ENCODE peak calls at places on chromosomes 7 and 10, in seven cellular contexts. W, I, B, D, U, M and L are unnamed samples.

GRCh38 chr7:44064791-44065430 is 456 bp downstream of the PGAM2 start:
- DNase-seq in W (no peak), I (no peak), B (peak; percentile 35), D (peak; percentile 41), U (no peak), M (peak; percentile 35), L (no peak)

GRCh38 chr10:128631801-128632241 is 505.6 kb upstream of the MKI67 start:
- DNase-seq in W (no peak), I (no peak), B (no peak), D (peak; percentile 57), U (no peak), M (no peak), L (no peak)

GRCh38 chr10:34854147-34854601 is 39.1 kb upstream of the PARD3 start:
- DNase-seq in W (peak; percentile 23), I (no peak), B (no peak), D (peak; percentile 70), U (no peak), M (no peak), L (no peak)

GRCh38 chr10:24849537-24850299 is 102.7 kb downstream of the PRTFDC1 start:
- DNase-seq in W (no peak), I (peak; percentile 55), B (no peak), D (no peak), U (no peak), M (no peak), L (no peak)

GRCh38 chr10:20624642-20625041 is 272.5 kb downstream of the NEBL start:
- DNase-seq in W (no peak), I (no peak), B (no peak), D (peak; percentile 47), U (no peak), M (no peak), L (no peak)

GRCh38 chr7:121313220-121313792 is 15.5 kb upstream of the WNT16 start:
- DNase-seq in W (peak; percentile 49), I (peak; percentile 22), B (no peak), D (peak; percentile 24), U (no peak), M (no peak), L (no peak)

GRCh38 chr10:124285587-124286527 is 132.9 kb downstream of the OAT start:
- DNase-seq in W (no peak), I (no peak), B (no peak), D (peak; percentile 17), U (no peak), M (no peak), L (no peak)

GRCh38 chr7:128790297-128791037 is 1.3 kb upstream of the CCDC136 start:
- DNase-seq in W (peak; percentile 29), I (no peak), B (no peak), D (no peak), U (no peak), M (no peak), L (peak; percentile 40)

GRCh38 chr10:112649492-112650152 is 202.6 kb downstream of the VTI1A start:
- DNase-seq in W (no peak), I (no peak), B (no peak), D (peak; percentile 52), U (no peak), M (no peak), L (no peak)

GRCh38 chr7:117686311-117686935 is 186.8 kb downstream of the CTTNBP2 start:
- DNase-seq in W (no peak), I (no peak), B (no peak), D (no peak), U (no peak), M (no peak), L (no peak)

GRCh38 chr7:117737882-117738281 is 135.4 kb downstream of the CTTNBP2 start:
- DNase-seq in W (no peak), I (no peak), B (peak; percentile 20), D (no peak), U (no peak), M (no peak), L (no peak)

GRCh38 chr7:128113839-128114238 is 82.6 kb upstream of the LRRC4 start:
- DNase-seq in W (no peak), I (no peak), B (no peak), D (no peak), U (no peak), M (no peak), L (no peak)

GRCh38 chr10:3785849-3786290 is 861 bp upstream of the KLF6 start:
- DNase-seq in W (peak; percentile 51), I (peak; percentile 58), B (peak; percentile 60), D (peak; percentile 67), U (peak; percentile 64), M (peak; percentile 59), L (peak; percentile 45)

GRCh38 chr10:5956146-5956914 is 21.0 kb downstream of the IL15RA start:
- DNase-seq in W (no peak), I (no peak), B (no peak), D (no peak), U (peak; percentile 13), M (no peak), L (no peak)

GRCh38 chr10:72353963-72354355 is 760 bp downstream of the DNAJB12 start:
- DNase-seq in W (no peak), I (no peak), B (peak; percentile 53), D (peak; percentile 68), U (peak; percentile 63), M (no peak), L (no peak)

GRCh38 chr10:88682491-88682890 is 18.2 kb downstream of the LIPF start:
- DNase-seq in W (no peak), I (no peak), B (no peak), D (no peak), U (no peak), M (no peak), L (no peak)

GRCh38 chr10:12685261-12685861 is 316.2 kb downstream of the CCDC3 start:
- DNase-seq in W (no peak), I (no peak), B (no peak), D (no peak), U (no peak), M (no peak), L (no peak)

GRCh38 chr7:117458977-117459583 is 20.7 kb upstream of the CFTR start:
- DNase-seq in W (peak; percentile 43), I (no peak), B (no peak), D (peak; percentile 47), U (no peak), M (no peak), L (no peak)

GRCh38 chr7:45670227-45670626 is 96.1 kb downstream of the ADCY1 start:
- DNase-seq in W (no peak), I (no peak), B (no peak), D (no peak), U (no peak), M (no peak), L (no peak)

GRCh38 chr7:30684351-30684750 is 2.1 kb upstream of the CRHR2 start:
- DNase-seq in W (no peak), I (no peak), B (peak; percentile 68), D (no peak), U (no peak), M (no peak), L (no peak)

GRCh38 chr10:132577350-132578005 is 39.9 kb downstream of the INPP5A start:
- DNase-seq in W (no peak), I (no peak), B (no peak), D (peak; percentile 13), U (peak; percentile 63), M (no peak), L (no peak)

GRCh38 chr10:110872145-110872983 is 636 bp downstream of the PDCD4 start:
- DNase-seq in W (peak; percentile 72), I (peak; percentile 75), B (peak; percentile 80), D (peak; percentile 89), U (peak; percentile 83), M (peak; percentile 71), L (peak; percentile 87)

GRCh38 chr10:79982861-79983260 is 34.0 kb upstream of the SFTPD start:
- DNase-seq in W (peak; percentile 45), I (no peak), B (no peak), D (no peak), U (no peak), M (no peak), L (no peak)

GRCh38 chr10:131652416-131652815 is 248.4 kb upstream of the PPP2R2D start:
- DNase-seq in W (no peak), I (no peak), B (no peak), D (no peak), U (no peak), M (no peak), L (no peak)

GRCh38 chr10:6204341-6205191 is 1.8 kb downstream of the PFKFB3 start:
- DNase-seq in W (no peak), I (peak; percentile 43), B (peak; percentile 51), D (peak; percentile 94), U (peak; percentile 77), M (no peak), L (no peak)

GRCh38 chr10:103443475-103444185 is 8.5 kb downstream of the CALHM2 start:
- DNase-seq in W (no peak), I (no peak), B (no peak), D (no peak), U (no peak), M (no peak), L (no peak)

GRCh38 chr10:116417821-116418220 is 9.8 kb upstream of the PNLIPRP3 start:
- DNase-seq in W (no peak), I (no peak), B (no peak), D (peak; percentile 36), U (no peak), M (no peak), L (no peak)

GRCh38 chr7:12722720-12723241 is 35.3 kb downstream of the ARL4A start:
- DNase-seq in W (no peak), I (no peak), B (no peak), D (no peak), U (no peak), M (no peak), L (no peak)

GRCh38 chr10:71274901-71275796 is 43.9 kb upstream of the SLC29A3 start:
- DNase-seq in W (no peak), I (no peak), B (no peak), D (no peak), U (no peak), M (no peak), L (no peak)

GRCh38 chr7:23383225-23383624 is 84.1 kb downstream of the MALSU1 start:
- DNase-seq in W (no peak), I (no peak), B (no peak), D (peak; percentile 16), U (no peak), M (no peak), L (no peak)

GRCh38 chr10:87860156-87860795 is 3.1 kb downstream of the KLLN start:
- DNase-seq in W (peak; percentile 53), I (no peak), B (no peak), D (peak; percentile 66), U (no peak), M (no peak), L (peak; percentile 54)

GRCh38 chr10:133059093-133059470 is 28.6 kb upstream of the ADGRA1 start:
- DNase-seq in W (no peak), I (no peak), B (no peak), D (no peak), U (no peak), M (no peak), L (no peak)